ENCODE peak calls at places on chromosomes 6 and 20, in eight cellular contexts. J, N, C, Y, M, R, X and O are unnamed samples. For H3K4me1 and H3K9me3, the result is how much of the 10 kb centered on the place peaks cover.

GRCh38 chr20:1761116-1761515 is 103.5 kb upstream of the SIRPG start:
- DNase-seq in J (no peak), N (no peak), C (no peak), Y (no peak), M (no peak), R (no peak), X (peak), O (no peak)

GRCh38 chr20:49595811-49596545 is 28.0 kb upstream of the PTGIS start:
- DNase-seq in J (peak), N (no peak), C (no peak), Y (no peak), M (no peak), R (no peak), X (peak), O (peak)

GRCh38 chr6:148867851-148868250 is 121.0 kb downstream of the UST start:
- DNase-seq in J (no peak), N (no peak), C (no peak), Y (no peak), M (no peak), R (no peak), X (peak), O (no peak)

GRCh38 chr20:50680106-50680960 is 11.0 kb downstream of the RIPOR3 start:
- DNase-seq in J (no peak), N (no peak), C (no peak), Y (no peak), M (peak), R (no peak), X (peak), O (no peak)

GRCh38 chr20:40506567-40506966 is 182.5 kb downstream of the MAFB start:
- DNase-seq in J (peak), N (no peak), C (no peak), Y (peak), M (peak), R (peak), X (peak), O (peak)

GRCh38 chr6:85431271-85431670 is 18.6 kb upstream of the NT5E start:
- DNase-seq in J (no peak), N (no peak), C (no peak), Y (no peak), M (no peak), R (no peak), X (no peak), O (no peak)

GRCh38 chr20:8943638-8944037 is 125.2 kb upstream of the PLCB4 start:
- DNase-seq in J (no peak), N (no peak), C (no peak), Y (no peak), M (no peak), R (no peak), X (no peak), O (no peak)

GRCh38 chr6:72968704-72969103 is 256.6 kb downstream of the KHDC1L start:
- DNase-seq in J (no peak), N (no peak), C (no peak), Y (no peak), M (no peak), R (no peak), X (peak), O (no peak)

GRCh38 chr6:73073238-73073637 is 152.1 kb downstream of the KHDC1L start:
- DNase-seq in J (no peak), N (no peak), C (no peak), Y (no peak), M (no peak), R (no peak), X (peak), O (no peak)

GRCh38 chr6:6655805-6656251 is 67.3 kb downstream of the LY86 start:
- DNase-seq in J (no peak), N (no peak), C (no peak), Y (no peak), M (no peak), R (no peak), X (no peak), O (no peak)

GRCh38 chr20:41476013-41476441 is 109.4 kb upstream of the EMILIN3 start:
- DNase-seq in J (no peak), N (no peak), C (no peak), Y (no peak), M (peak), R (no peak), X (peak), O (no peak)

GRCh38 chr20:45012682-45013302 is 46.5 kb downstream of the STK4 start:
- DNase-seq in J (no peak), N (no peak), C (no peak), Y (no peak), M (no peak), R (no peak), X (peak), O (no peak)

DNA sequence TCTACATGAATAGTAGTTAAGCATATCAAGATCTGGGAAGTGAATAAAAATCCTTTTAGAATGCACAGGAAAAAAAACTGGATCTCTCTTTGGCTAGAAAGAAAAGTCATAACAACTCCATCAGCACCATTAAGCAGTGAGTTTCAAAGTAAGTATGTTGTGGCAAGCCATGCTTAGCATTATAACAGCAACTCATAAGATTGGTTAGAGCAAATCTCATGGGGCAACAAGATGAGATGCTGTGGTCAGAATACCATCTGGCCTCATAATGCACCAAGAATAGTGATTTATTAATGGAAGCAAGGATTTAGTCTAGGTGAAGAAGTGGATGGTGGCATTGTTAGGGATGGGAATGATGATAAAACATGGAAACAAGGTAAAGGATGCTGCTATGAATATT is 159.4 kb downstream of the PHF3 start:
- DNase-seq in J (no peak), N (no peak), C (no peak), Y (no peak), M (no peak), R (no peak), X (peak), O (no peak)
- H3K27ac ChIP-seq in J (no peak), N (no peak), C (no peak), Y (no peak), M (no peak), R (peak), X (no peak), O (no peak)

DNA sequence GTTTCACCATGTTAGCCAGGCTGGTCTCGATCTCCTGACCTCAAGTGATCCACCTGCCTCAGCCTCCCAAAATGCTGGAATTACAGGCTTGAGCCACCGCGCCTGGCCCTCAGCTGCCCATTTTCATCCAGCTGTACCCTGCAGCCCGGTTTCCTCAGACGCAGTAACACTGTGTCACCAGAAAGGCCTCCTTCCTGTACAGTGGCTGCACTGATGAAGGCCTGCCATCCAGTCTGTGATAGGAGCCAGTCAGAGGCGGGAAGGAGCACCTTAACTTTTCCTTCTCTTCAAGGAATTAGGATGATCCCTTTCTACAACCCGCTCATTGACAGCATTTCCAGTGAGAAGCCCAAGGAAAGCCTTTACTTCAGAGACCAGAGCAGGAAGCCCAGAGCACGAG is 75.9 kb downstream of the GFOD1 start:
- DNase-seq in J (no peak), N (no peak), C (no peak), Y (no peak), M (no peak), R (no peak), X (no peak), O (no peak)
- H3K4me1 ChIP-seq in J (under half), N (under half), C (under half), Y (half or more), M (under half), R (under half), X (under half), O (under half)

GRCh38 chr20:59680852-59681251 is 76.5 kb downstream of the PHACTR3 start:
- DNase-seq in J (no peak), N (no peak), C (no peak), Y (no peak), M (no peak), R (no peak), X (no peak), O (no peak)

GRCh38 chr20:59680148-59680650 is 75.9 kb downstream of the PHACTR3 start:
- DNase-seq in J (no peak), N (no peak), C (no peak), Y (no peak), M (no peak), R (no peak), X (no peak), O (no peak)

GRCh38 chr20:59683181-59683580 is 78.8 kb downstream of the PHACTR3 start:
- DNase-seq in J (no peak), N (no peak), C (no peak), Y (no peak), M (no peak), R (no peak), X (no peak), O (no peak)

GRCh38 chr20:59684685-59685212 is 80.4 kb downstream of the PHACTR3 start:
- DNase-seq in J (no peak), N (no peak), C (no peak), Y (no peak), M (no peak), R (no peak), X (no peak), O (no peak)

DNA sequence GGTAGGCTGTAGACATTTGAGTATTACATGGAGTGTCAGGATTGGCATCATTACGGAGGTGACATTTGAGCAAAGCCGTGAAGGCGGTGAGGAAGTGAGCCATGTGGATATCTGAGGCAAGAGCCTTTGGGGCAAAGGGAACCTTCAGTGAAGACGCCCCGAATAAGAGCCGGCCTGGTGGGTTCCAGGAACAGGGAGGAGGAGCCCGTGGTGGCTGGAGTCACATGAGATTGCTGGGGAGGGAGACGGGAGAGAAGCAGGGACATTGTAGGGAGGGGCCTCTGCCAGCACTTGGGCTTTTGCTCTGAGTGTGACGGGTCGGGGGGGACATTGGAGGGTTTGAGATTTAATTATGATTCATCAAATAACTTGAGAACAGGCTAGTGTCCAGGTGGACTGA is 78.3 kb downstream of the PHACTR3 start:
- DNase-seq in J (no peak), N (no peak), C (no peak), Y (no peak), M (no peak), R (no peak), X (no peak), O (no peak)
- H3K9me3 ChIP-seq in J (under half), N (under half), C (under half), Y (under half), M (under half), R (under half), X (under half), O (under half)

GRCh38 chr6:136685540-136686108 is 106.7 kb downstream of the MAP3K5 start:
- DNase-seq in J (no peak), N (no peak), C (no peak), Y (no peak), M (no peak), R (no peak), X (no peak), O (no peak)

GRCh38 chr6:136677822-136678221 is 114.5 kb downstream of the MAP3K5 start:
- DNase-seq in J (no peak), N (no peak), C (no peak), Y (no peak), M (peak), R (no peak), X (no peak), O (no peak)

GRCh38 chr6:136684483-136684882 is 107.8 kb downstream of the MAP3K5 start:
- DNase-seq in J (no peak), N (no peak), C (no peak), Y (peak), M (no peak), R (no peak), X (peak), O (no peak)

GRCh38 chr6:136683209-136683941 is 108.9 kb downstream of the MAP3K5 start:
- DNase-seq in J (no peak), N (no peak), C (no peak), Y (no peak), M (no peak), R (no peak), X (no peak), O (peak)

DNA sequence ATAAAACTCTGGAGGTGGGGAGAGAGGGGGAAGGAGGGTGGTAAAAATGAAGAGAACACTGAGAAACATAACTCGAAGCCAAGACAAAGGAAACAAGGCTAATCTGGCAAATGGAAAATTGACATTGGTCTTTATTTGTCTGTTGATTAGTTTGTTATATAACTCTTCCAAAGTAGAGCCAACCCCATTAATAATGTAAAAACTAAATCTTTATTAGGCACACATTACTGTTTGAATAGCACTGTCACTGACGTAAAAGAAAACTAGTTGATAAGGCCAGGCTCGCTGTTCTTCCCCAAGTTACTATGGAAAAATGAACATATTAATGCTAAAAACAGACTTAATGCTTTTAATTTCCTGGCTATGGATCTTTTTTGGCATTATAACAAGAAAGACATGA is 110.0 kb downstream of the MAP3K5 start:
- DNase-seq in J (no peak), N (no peak), C (no peak), Y (no peak), M (no peak), R (no peak), X (no peak), O (no peak)
- H3K27ac ChIP-seq in J (no peak), N (no peak), C (no peak), Y (no peak), M (peak), R (no peak), X (no peak), O (no peak)

DNA sequence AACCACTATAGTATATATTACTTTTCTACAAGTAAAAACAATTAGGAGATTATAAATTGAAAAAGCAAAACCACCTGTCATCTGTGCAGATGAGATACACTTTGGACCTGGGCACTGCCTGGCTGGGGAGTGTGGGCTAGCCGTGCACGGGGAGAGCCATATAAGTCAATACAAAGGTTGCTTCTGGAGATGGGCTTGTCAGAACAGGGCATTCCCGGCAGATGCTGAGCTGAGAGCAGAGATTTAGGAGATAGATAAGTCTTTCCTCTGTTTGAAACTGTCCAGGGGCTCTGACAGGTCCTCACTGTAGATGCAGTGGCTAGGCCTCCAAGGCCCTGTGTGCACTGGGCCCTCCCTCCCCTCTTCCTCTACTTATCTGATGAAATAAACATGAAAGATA is 34.5 kb downstream of the CD164 start:
- DNase-seq in J (no peak), N (no peak), C (no peak), Y (no peak), M (no peak), R (no peak), X (no peak), O (no peak)
- H3K4me1 ChIP-seq in J (under half), N (under half), C (under half), Y (under half), M (under half), R (under half), X (under half), O (under half)

GRCh38 chr6:167684276-167685104 is 142.2 kb upstream of the AFDN start:
- DNase-seq in J (no peak), N (no peak), C (no peak), Y (no peak), M (peak), R (no peak), X (no peak), O (no peak)

GRCh38 chr6:167680605-167681149 is 146.0 kb upstream of the AFDN start:
- DNase-seq in J (no peak), N (no peak), C (no peak), Y (no peak), M (no peak), R (no peak), X (no peak), O (no peak)

GRCh38 chr6:167683028-167683862 is 143.5 kb upstream of the AFDN start:
- DNase-seq in J (no peak), N (no peak), C (no peak), Y (peak), M (peak), R (no peak), X (no peak), O (peak)

GRCh38 chr6:167682125-167682524 is 144.6 kb upstream of the AFDN start:
- DNase-seq in J (peak), N (no peak), C (no peak), Y (no peak), M (peak), R (no peak), X (no peak), O (no peak)

DNA sequence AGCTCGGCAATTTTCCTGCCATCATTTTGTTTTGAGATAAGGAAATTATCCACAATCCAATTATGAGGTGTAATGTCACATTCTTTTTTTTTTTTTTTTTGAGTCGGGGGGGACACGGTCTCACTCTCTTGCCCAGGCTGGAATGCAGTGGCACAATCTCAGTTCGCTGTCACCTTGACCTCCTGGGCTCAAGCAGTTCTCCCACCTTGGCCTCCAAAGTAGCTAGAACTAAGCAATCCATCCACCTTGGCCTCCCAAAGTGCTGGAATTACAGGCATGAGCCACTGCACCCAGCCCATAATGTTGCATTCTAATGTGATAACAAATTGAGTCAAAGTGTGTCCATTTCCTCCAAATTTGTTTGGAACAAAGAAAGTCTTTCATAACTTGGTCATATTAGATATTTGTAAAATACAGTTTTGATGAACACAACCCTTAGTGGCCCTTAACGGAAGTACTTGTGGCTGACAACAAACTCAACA is 144.1 kb upstream of the AFDN start:
- DNase-seq in J (no peak), N (no peak), C (no peak), Y (no peak), M (peak), R (no peak), X (no peak), O (no peak)
- H3K9me3 ChIP-seq in J (under half), N (under half), C (under half), Y (under half), M (under half), R (under half), X (under half), O (under half)

GRCh38 chr20:59008715-59009336 is 1.8 kb upstream of the CTSZ start:
- DNase-seq in J (no peak), N (no peak), C (no peak), Y (no peak), M (no peak), R (no peak), X (no peak), O (no peak)
- H3K27ac ChIP-seq in J (peak), N (no peak), C (no peak), Y (no peak), M (no peak), R (peak), X (no peak), O (no peak)